ENCODE peak calls at places on chromosomes 12 and 14, in eight cellular contexts. G, Y, O, J, T, U, Z and K are unnamed samples.

GRCh38 chr14:76768671-76769500 is 7.6 kb downstream of the VASH1 start:
- DNase-seq in G (peak; percentile 13), Y (no peak), O (no peak), J (no peak), T (no peak), U (no peak), Z (peak; percentile 2), K (no peak)

GRCh38 chr14:51518681-51519080 is 133.0 kb upstream of the FRMD6 start:
- DNase-seq in G (no peak), Y (no peak), O (no peak), J (no peak), T (no peak), U (no peak), Z (no peak), K (no peak)

GRCh38 chr14:77026930-77027537 is 1.5 kb downstream of the IRF2BPL start:
- DNase-seq in G (peak; percentile 58), Y (peak; percentile 46), O (peak; percentile 60), J (no peak), T (no peak), U (peak; percentile 58), Z (peak; percentile 47), K (no peak)

GRCh38 chr12:21839776-21840175 is 65.3 kb upstream of the KCNJ8 start:
- DNase-seq in G (no peak), Y (no peak), O (no peak), J (no peak), T (no peak), U (no peak), Z (no peak), K (no peak)

GRCh38 chr12:110929818-110930217 is 9.4 kb upstream of the MYL2 start:
- DNase-seq in G (no peak), Y (no peak), O (no peak), J (no peak), T (no peak), U (no peak), Z (no peak), K (no peak)

GRCh38 chr12:2297658-2298057 is 244.9 kb downstream of the CACNA1C start:
- DNase-seq in G (no peak), Y (no peak), O (no peak), J (no peak), T (no peak), U (no peak), Z (no peak), K (no peak)

GRCh38 chr12:83143937-83144336 is 457.2 kb downstream of the TMTC2 start:
- DNase-seq in G (no peak), Y (no peak), O (no peak), J (no peak), T (no peak), U (no peak), Z (no peak), K (no peak)

GRCh38 chr14:96627811-96628775 is 125.9 kb downstream of the PAPOLA start:
- DNase-seq in G (no peak), Y (no peak), O (no peak), J (no peak), T (no peak), U (no peak), Z (peak; percentile 3), K (no peak)

GRCh38 chr12:111068281-111068680 is 147.9 kb upstream of the MYL2 start:
- DNase-seq in G (no peak), Y (peak; percentile 69), O (no peak), J (no peak), T (no peak), U (no peak), Z (no peak), K (peak; percentile 72)

GRCh38 chr14:96916751-96917150 is 119.6 kb downstream of the VRK1 start:
- DNase-seq in G (no peak), Y (no peak), O (no peak), J (no peak), T (no peak), U (no peak), Z (no peak), K (no peak)

GRCh38 chr12:943051-943450 is 6.4 kb downstream of the RAD52 start:
- DNase-seq in G (peak; percentile 42), Y (no peak), O (no peak), J (peak; percentile 15), T (no peak), U (no peak), Z (no peak), K (no peak)

GRCh38 chr14:74333909-74334308 is 14.4 kb upstream of the VRTN start:
- DNase-seq in G (no peak), Y (no peak), O (peak; percentile 95), J (peak; percentile 36), T (no peak), U (peak; percentile 58), Z (no peak), K (peak; percentile 7)

GRCh38 chr12:94714378-94714777 is 64.0 kb upstream of the TMCC3 start:
- DNase-seq in G (no peak), Y (no peak), O (no peak), J (peak; percentile 83), T (no peak), U (peak; percentile 38), Z (no peak), K (no peak)

GRCh38 chr14:53470351-53471043 is 317.4 kb upstream of the DDHD1 start:
- DNase-seq in G (peak; percentile 58), Y (no peak), O (peak; percentile 65), J (peak; percentile 21), T (no peak), U (peak; percentile 14), Z (no peak), K (no peak)

GRCh38 chr12:25436206-25436912 is 116.7 kb downstream of the LMNTD1 start:
- DNase-seq in G (no peak), Y (peak; percentile 37), O (peak; percentile 86), J (peak; percentile 44), T (peak; percentile 82), U (peak; percentile 93), Z (no peak), K (peak; percentile 72)

GRCh38 chr12:15404485-15404884 is 82.2 kb downstream of the PTPRO start:
- DNase-seq in G (no peak), Y (no peak), O (no peak), J (peak; percentile 22), T (no peak), U (peak; percentile 44), Z (no peak), K (no peak)
- H3K4me3 ChIP-seq in G (no peak overlapping the region), Y (no peak overlapping the region), O (no peak overlapping the region), J (no peak overlapping the region), T (no peak overlapping the region), U (no peak overlapping the region), Z (no peak overlapping the region), K (no peak overlapping the region)

GRCh38 chr12:105231396-105231795 is 4.6 kb downstream of the APPL2 start:
- DNase-seq in G (no peak), Y (no peak), O (peak; percentile 36), J (no peak), T (no peak), U (no peak), Z (no peak), K (no peak)
- H3K4me3 ChIP-seq in G (no peak overlapping the region), Y (no peak overlapping the region), O (peak overlapping the region; percentile 6), J (no peak overlapping the region), T (no peak overlapping the region), U (no peak overlapping the region), Z (no peak overlapping the region), K (no peak overlapping the region)

GRCh38 chr14:100028990-100029677 is 36.1 kb upstream of the EVL start:
- DNase-seq in G (no peak), Y (no peak), O (peak; percentile 12), J (no peak), T (no peak), U (peak; percentile 32), Z (no peak), K (no peak)

GRCh38 chr14:100030441-100031153 is 34.6 kb upstream of the EVL start:
- DNase-seq in G (no peak), Y (no peak), O (peak; percentile 93), J (peak; percentile 85), T (peak; percentile 30), U (peak; percentile 88), Z (no peak), K (no peak)

GRCh38 chr14:100032749-100033148 is 32.5 kb upstream of the EVL start:
- DNase-seq in G (no peak), Y (no peak), O (no peak), J (no peak), T (no peak), U (no peak), Z (no peak), K (no peak)

GRCh38 chr14:100033347-100034052 is 31.7 kb upstream of the EVL start:
- DNase-seq in G (no peak), Y (no peak), O (no peak), J (no peak), T (no peak), U (no peak), Z (no peak), K (no peak)

GRCh38 chr14:100031506-100032281 is 33.5 kb upstream of the EVL start:
- DNase-seq in G (peak; percentile 34), Y (no peak), O (peak; percentile 98), J (peak; percentile 96), T (peak; percentile 81), U (peak; percentile 98), Z (no peak), K (no peak)
- H3K4me3 ChIP-seq in G (no peak overlapping the region), Y (no peak overlapping the region), O (peak overlapping the region; percentile 63), J (peak overlapping the region; percentile 39), T (peak overlapping the region; percentile 31), U (peak overlapping the region; percentile 56), Z (no peak overlapping the region), K (no peak overlapping the region)

GRCh38 chr12:6116481-6117021 is 7.9 kb downstream of the VWF start:
- DNase-seq in G (peak; percentile 69), Y (no peak), O (no peak), J (no peak), T (no peak), U (peak; percentile 95), Z (peak; percentile 8), K (no peak)
- H3K4me3 ChIP-seq in G (no peak overlapping the region), Y (no peak overlapping the region), O (no peak overlapping the region), J (no peak overlapping the region), T (no peak overlapping the region), U (no peak overlapping the region), Z (no peak overlapping the region), K (no peak overlapping the region)